ENCODE peak calls at places on chromosome 19, in six cellular contexts. One of them, this sample, is unnamed.

GRCh38 chr19:55690109-55690768 is 15.2 kb downstream of the EPN1 start:
- DNase-seq in stimulated activated CD4-positive, alpha-beta T cell treated with anti-CD3 and anti-CD28 coated beads, Interleukin-1b, Interleukin-23, amount 100 ng/mL, for 1 hour: no peak
- DNase-seq in islet precursor cell: no peak
- DNase-seq in H9: no peak
- DNase-seq in fibroblast of pulmonary artery: no peak
- DNase-seq in kidney epithelial cell: no peak
- DNase-seq in this sample: no peak

GRCh38 chr19:29001922-29002247 is 211.1 kb downstream of the UQCRFS1 start:
- DNase-seq in stimulated activated CD4-positive, alpha-beta T cell treated with anti-CD3 and anti-CD28 coated beads, Interleukin-1b, Interleukin-23, amount 100 ng/mL, for 1 hour: no peak
- DNase-seq in islet precursor cell: no peak
- DNase-seq in H9: no peak
- DNase-seq in fibroblast of pulmonary artery: no peak
- DNase-seq in kidney epithelial cell: no peak
- DNase-seq in this sample: no peak

GRCh38 chr19:3670796-3671679 is 29.2 kb downstream of the PIP5K1C start:
- DNase-seq in stimulated activated CD4-positive, alpha-beta T cell treated with anti-CD3 and anti-CD28 coated beads, Interleukin-1b, Interleukin-23, amount 100 ng/mL, for 1 hour: no peak
- DNase-seq in islet precursor cell: no peak
- DNase-seq in H9: no peak
- DNase-seq in fibroblast of pulmonary artery: peak; percentile 89
- DNase-seq in kidney epithelial cell: no peak
- DNase-seq in this sample: no peak

GRCh38 chr19:45462174-45462573 is 5.6 kb upstream of the FOSB start:
- DNase-seq in stimulated activated CD4-positive, alpha-beta T cell treated with anti-CD3 and anti-CD28 coated beads, Interleukin-1b, Interleukin-23, amount 100 ng/mL, for 1 hour: no peak
- DNase-seq in islet precursor cell: peak; percentile 31
- DNase-seq in H9: no peak
- DNase-seq in fibroblast of pulmonary artery: no peak
- DNase-seq in kidney epithelial cell: no peak
- DNase-seq in this sample: no peak

GRCh38 chr19:797528-798414 is 519 bp downstream of the PTBP1 start:
- DNase-seq in stimulated activated CD4-positive, alpha-beta T cell treated with anti-CD3 and anti-CD28 coated beads, Interleukin-1b, Interleukin-23, amount 100 ng/mL, for 1 hour: peak; percentile 72
- DNase-seq in islet precursor cell: peak; percentile 85
- DNase-seq in H9: peak; percentile 75
- DNase-seq in fibroblast of pulmonary artery: peak; percentile 91
- DNase-seq in kidney epithelial cell: no peak
- DNase-seq in this sample: peak; percentile 89

GRCh38 chr19:34962281-34962944 is 1.6 kb downstream of the ZNF792 start:
- DNase-seq in stimulated activated CD4-positive, alpha-beta T cell treated with anti-CD3 and anti-CD28 coated beads, Interleukin-1b, Interleukin-23, amount 100 ng/mL, for 1 hour: no peak
- DNase-seq in islet precursor cell: no peak
- DNase-seq in H9: no peak
- DNase-seq in fibroblast of pulmonary artery: peak; percentile 46
- DNase-seq in kidney epithelial cell: no peak
- DNase-seq in this sample: no peak

GRCh38 chr19:32309711-32310390 is 35.6 kb upstream of the ZNF507 start:
- DNase-seq in stimulated activated CD4-positive, alpha-beta T cell treated with anti-CD3 and anti-CD28 coated beads, Interleukin-1b, Interleukin-23, amount 100 ng/mL, for 1 hour: no peak
- DNase-seq in islet precursor cell: no peak
- DNase-seq in H9: no peak
- DNase-seq in fibroblast of pulmonary artery: no peak
- DNase-seq in kidney epithelial cell: no peak
- DNase-seq in this sample: no peak

GRCh38 chr19:50669319-50670101 is 20.3 kb downstream of the C19orf81 start:
- DNase-seq in stimulated activated CD4-positive, alpha-beta T cell treated with anti-CD3 and anti-CD28 coated beads, Interleukin-1b, Interleukin-23, amount 100 ng/mL, for 1 hour: no peak
- DNase-seq in islet precursor cell: no peak
- DNase-seq in H9: no peak
- DNase-seq in fibroblast of pulmonary artery: peak; percentile 54
- DNase-seq in kidney epithelial cell: no peak
- DNase-seq in this sample: no peak

GRCh38 chr19:13441810-13442512 is 64.3 kb downstream of the CACNA1A start:
- DNase-seq in stimulated activated CD4-positive, alpha-beta T cell treated with anti-CD3 and anti-CD28 coated beads, Interleukin-1b, Interleukin-23, amount 100 ng/mL, for 1 hour: no peak
- DNase-seq in islet precursor cell: peak; percentile 75
- DNase-seq in H9: peak; percentile 73
- DNase-seq in fibroblast of pulmonary artery: peak; percentile 59
- DNase-seq in kidney epithelial cell: no peak
- DNase-seq in this sample: no peak

GRCh38 chr19:17049711-17050280 is 23.2 kb upstream of the CPAMD8 start:
- DNase-seq in stimulated activated CD4-positive, alpha-beta T cell treated with anti-CD3 and anti-CD28 coated beads, Interleukin-1b, Interleukin-23, amount 100 ng/mL, for 1 hour: no peak
- DNase-seq in islet precursor cell: no peak
- DNase-seq in H9: no peak
- DNase-seq in fibroblast of pulmonary artery: peak; percentile 58
- DNase-seq in kidney epithelial cell: no peak
- DNase-seq in this sample: no peak